ENCODE peak calls at places on chromosomes 16 and 17, in six cellular contexts. One of them, this sample, is unnamed.

GRCh38 chr17:8935194-8935593 is 30.3 kb downstream of the PIK3R5 start:
- DNase-seq in HCT116: no peak
- DNase-seq in astrocyte of the spinal cord: no peak
- DNase-seq in left ventricle myocardium inferior: no peak
- DNase-seq in lower leg skin: no peak
- DNase-seq in ovary: no peak
- DNase-seq in this sample: no peak

GRCh38 chr16:25034916-25035315 is 19.7 kb upstream of the ARHGAP17 start:
- DNase-seq in left ventricle myocardium inferior: no peak
- DNase-seq in HCT116: no peak
- DNase-seq in astrocyte of the spinal cord: no peak
- DNase-seq in ovary: no peak
- DNase-seq in lower leg skin: no peak
- DNase-seq in this sample: no peak

GRCh38 chr17:79814966-79815835 is 18.3 kb upstream of the CBX8 start:
- DNase-seq in astrocyte of the spinal cord: no peak
- DNase-seq in HCT116: no peak
- DNase-seq in left ventricle myocardium inferior: no peak
- DNase-seq in lower leg skin: peak
- DNase-seq in ovary: no peak
- DNase-seq in this sample: no peak

GRCh38 chr17:27306276-27306820 is 12.4 kb downstream of the WSB1 start:
- DNase-seq in HCT116: no peak
- DNase-seq in lower leg skin: no peak
- DNase-seq in left ventricle myocardium inferior: no peak
- DNase-seq in ovary: no peak
- DNase-seq in astrocyte of the spinal cord: no peak
- DNase-seq in this sample: no peak

GRCh38 chr16:29306953-29307597 is 99.4 kb downstream of the NPIPB11 start:
- DNase-seq in left ventricle myocardium inferior: no peak
- DNase-seq in lower leg skin: no peak
- DNase-seq in ovary: no peak
- DNase-seq in astrocyte of the spinal cord: peak
- DNase-seq in HCT116: no peak
- DNase-seq in this sample: no peak

GRCh38 chr16:19415461-19415860 is 2.2 kb upstream of the TMC5 start:
- DNase-seq in HCT116: no peak
- DNase-seq in astrocyte of the spinal cord: no peak
- DNase-seq in ovary: no peak
- DNase-seq in lower leg skin: no peak
- DNase-seq in left ventricle myocardium inferior: no peak
- DNase-seq in this sample: no peak

GRCh38 chr16:621526-622105 is 9.2 kb upstream of the WFIKKN1 start:
- DNase-seq in ovary: no peak
- DNase-seq in astrocyte of the spinal cord: no peak
- DNase-seq in left ventricle myocardium inferior: no peak
- DNase-seq in HCT116: no peak
- DNase-seq in lower leg skin: no peak
- DNase-seq in this sample: no peak

GRCh38 chr17:55420776-55421178 is 858 bp downstream of the MMD start:
- DNase-seq in HCT116: no peak
- DNase-seq in ovary: peak
- DNase-seq in left ventricle myocardium inferior: peak
- DNase-seq in astrocyte of the spinal cord: no peak
- DNase-seq in lower leg skin: peak
- DNase-seq in this sample: peak

GRCh38 chr16:65523258-65523950 is 401.5 kb upstream of the CDH11 start:
- DNase-seq in ovary: no peak
- DNase-seq in HCT116: no peak
- DNase-seq in astrocyte of the spinal cord: no peak
- DNase-seq in left ventricle myocardium inferior: no peak
- DNase-seq in lower leg skin: no peak
- DNase-seq in this sample: no peak

GRCh38 chr16:48003226-48003907 is 152.4 kb downstream of the ABCC12 start:
- DNase-seq in left ventricle myocardium inferior: no peak
- DNase-seq in ovary: no peak
- DNase-seq in astrocyte of the spinal cord: no peak
- DNase-seq in HCT116: no peak
- DNase-seq in lower leg skin: no peak
- DNase-seq in this sample: no peak

GRCh38 chr17:13181683-13182082 is 163.9 kb upstream of the ELAC2 start:
- DNase-seq in astrocyte of the spinal cord: no peak
- DNase-seq in HCT116: no peak
- DNase-seq in ovary: no peak
- DNase-seq in left ventricle myocardium inferior: no peak
- DNase-seq in lower leg skin: no peak
- DNase-seq in this sample: no peak

GRCh38 chr17:62064029-62064790 is 868 bp downstream of the MED13 start:
- DNase-seq in lower leg skin: no peak
- DNase-seq in ovary: no peak
- DNase-seq in left ventricle myocardium inferior: no peak
- DNase-seq in astrocyte of the spinal cord: peak
- DNase-seq in HCT116: no peak
- DNase-seq in this sample: no peak

GRCh38 chr16:81180578-81180977 is 57.9 kb upstream of the BCO1 start:
- DNase-seq in astrocyte of the spinal cord: no peak
- DNase-seq in ovary: no peak
- DNase-seq in HCT116: no peak
- DNase-seq in left ventricle myocardium inferior: no peak
- DNase-seq in lower leg skin: no peak
- DNase-seq in this sample: no peak

GRCh38 chr16:89925596-89926079 is 2.5 kb downstream of the TUBB3 start:
- DNase-seq in left ventricle myocardium inferior: no peak
- DNase-seq in ovary: no peak
- DNase-seq in HCT116: no peak
- DNase-seq in astrocyte of the spinal cord: no peak
- DNase-seq in lower leg skin: no peak
- DNase-seq in this sample: no peak

GRCh38 chr16:22938647-22939046 is 124.7 kb downstream of the HS3ST2 start:
- DNase-seq in astrocyte of the spinal cord: no peak
- DNase-seq in HCT116: no peak
- DNase-seq in left ventricle myocardium inferior: no peak
- DNase-seq in ovary: no peak
- DNase-seq in lower leg skin: no peak
- DNase-seq in this sample: no peak

GRCh38 chr17:31391496-31391949 is at the start of gene RAB11FIP4:
- DNase-seq in ovary: no peak
- DNase-seq in lower leg skin: peak
- DNase-seq in astrocyte of the spinal cord: no peak
- DNase-seq in HCT116: no peak
- DNase-seq in left ventricle myocardium inferior: no peak
- DNase-seq in this sample: no peak

GRCh38 chr17:52383493-52384100 is 225.1 kb upstream of the CA10 start:
- DNase-seq in astrocyte of the spinal cord: peak
- DNase-seq in ovary: no peak
- DNase-seq in lower leg skin: no peak
- DNase-seq in HCT116: peak
- DNase-seq in left ventricle myocardium inferior: no peak
- DNase-seq in this sample: peak

GRCh38 chr16:49489686-49490320 is 116.2 kb downstream of the C16orf78 start:
- DNase-seq in lower leg skin: no peak
- DNase-seq in astrocyte of the spinal cord: no peak
- DNase-seq in ovary: no peak
- DNase-seq in HCT116: no peak
- DNase-seq in left ventricle myocardium inferior: no peak
- DNase-seq in this sample: peak

GRCh38 chr17:49926886-49927285 is 42.1 kb upstream of the DLX4 start:
- DNase-seq in HCT116: no peak
- DNase-seq in ovary: peak
- DNase-seq in left ventricle myocardium inferior: peak
- DNase-seq in lower leg skin: no peak
- DNase-seq in astrocyte of the spinal cord: no peak
- DNase-seq in this sample: peak

GRCh38 chr16:1774456-1774795 is 1.5 kb upstream of the MRPS34 start:
- DNase-seq in left ventricle myocardium inferior: no peak
- DNase-seq in HCT116: no peak
- DNase-seq in astrocyte of the spinal cord: no peak
- DNase-seq in ovary: no peak
- DNase-seq in lower leg skin: no peak
- DNase-seq in this sample: no peak
- H3K4me3 ChIP-seq in left ventricle myocardium inferior: peak
- H3K4me3 ChIP-seq in HCT116: peak
- H3K4me3 ChIP-seq in astrocyte of the spinal cord: peak
- H3K4me3 ChIP-seq in ovary: no peak
- H3K4me3 ChIP-seq in lower leg skin: no peak
- H3K4me3 ChIP-seq in this sample: peak

GRCh38 chr16:87234601-87235000 is 82.6 kb downstream of the C16orf95 start:
- DNase-seq in astrocyte of the spinal cord: no peak
- DNase-seq in left ventricle myocardium inferior: no peak
- DNase-seq in lower leg skin: no peak
- DNase-seq in HCT116: no peak
- DNase-seq in ovary: no peak
- DNase-seq in this sample: no peak
- H3K4me3 ChIP-seq in astrocyte of the spinal cord: no peak
- H3K4me3 ChIP-seq in left ventricle myocardium inferior: no peak
- H3K4me3 ChIP-seq in lower leg skin: no peak
- H3K4me3 ChIP-seq in HCT116: no peak
- H3K4me3 ChIP-seq in ovary: no peak
- H3K4me3 ChIP-seq in this sample: no peak

DNA sequence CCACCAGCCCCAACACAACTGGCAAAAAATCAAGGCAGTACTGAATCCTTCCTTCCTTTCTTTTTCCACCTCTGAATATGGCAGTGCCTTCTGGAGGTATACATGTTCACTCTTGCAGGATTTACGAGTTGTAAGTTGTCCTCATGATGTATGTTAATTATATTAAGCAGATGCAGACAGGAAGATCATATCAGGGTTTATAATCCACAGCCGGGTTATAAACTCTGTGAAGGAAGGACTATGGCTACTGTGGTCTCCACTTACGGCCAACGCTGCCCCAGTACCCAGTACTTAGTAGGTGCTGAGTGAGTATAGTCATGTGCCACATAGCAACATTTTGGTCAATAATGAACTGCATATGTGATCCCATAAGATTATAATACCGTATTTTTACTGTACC is 19.6 kb upstream of the IRX5 start:
- DNase-seq in HCT116: no peak
- DNase-seq in left ventricle myocardium inferior: no peak
- DNase-seq in astrocyte of the spinal cord: no peak
- DNase-seq in lower leg skin: no peak
- DNase-seq in ovary: no peak
- DNase-seq in this sample: no peak
- H3K4me3 ChIP-seq in HCT116: no peak
- H3K4me3 ChIP-seq in left ventricle myocardium inferior: no peak
- H3K4me3 ChIP-seq in astrocyte of the spinal cord: no peak
- H3K4me3 ChIP-seq in lower leg skin: no peak
- H3K4me3 ChIP-seq in ovary: no peak
- H3K4me3 ChIP-seq in this sample: no peak

DNA sequence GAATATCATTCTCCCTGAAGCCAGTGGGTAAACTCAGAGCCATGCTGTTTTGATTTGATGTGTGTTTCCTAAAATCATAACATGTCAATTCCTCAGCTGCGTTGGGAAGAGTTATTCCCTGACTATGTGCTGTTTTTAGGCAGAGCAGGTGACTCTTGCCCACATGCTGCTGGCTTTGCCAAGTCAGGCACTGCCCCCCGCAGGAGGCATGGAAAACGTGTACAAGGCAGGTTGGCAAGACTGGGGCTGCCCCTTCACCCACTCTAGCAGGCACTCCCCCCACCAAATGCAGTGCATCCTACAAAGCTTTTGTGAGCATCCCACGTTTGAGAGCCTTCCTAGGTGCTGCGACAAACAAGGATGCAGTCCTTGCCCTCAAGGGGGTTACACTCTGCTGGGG is 38.3 kb upstream of the NAT9 start:
- DNase-seq in ovary: no peak
- DNase-seq in astrocyte of the spinal cord: no peak
- DNase-seq in left ventricle myocardium inferior: no peak
- DNase-seq in lower leg skin: no peak
- DNase-seq in HCT116: no peak
- DNase-seq in this sample: no peak
- H3K4me3 ChIP-seq in ovary: no peak
- H3K4me3 ChIP-seq in astrocyte of the spinal cord: no peak
- H3K4me3 ChIP-seq in left ventricle myocardium inferior: no peak
- H3K4me3 ChIP-seq in lower leg skin: no peak
- H3K4me3 ChIP-seq in HCT116: no peak
- H3K4me3 ChIP-seq in this sample: no peak

DNA sequence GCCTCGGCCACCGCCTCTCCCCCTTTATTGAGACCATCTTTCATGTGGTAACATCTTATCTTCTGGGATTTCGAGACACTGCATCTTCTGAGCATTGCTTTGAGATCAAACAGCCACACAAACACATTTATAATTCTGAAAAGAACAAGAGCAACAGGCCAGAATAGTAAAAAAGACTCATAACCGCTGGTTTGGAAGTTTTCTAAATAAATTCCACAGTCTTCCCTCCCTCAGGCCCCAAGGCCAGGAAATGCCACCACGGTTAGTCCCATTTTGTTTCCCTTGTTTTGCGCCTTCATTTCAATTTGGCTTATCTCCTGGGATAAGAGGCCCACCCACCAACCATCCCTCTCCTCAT is 25.3 kb downstream of the LITAF start:
- DNase-seq in HCT116: no peak
- DNase-seq in lower leg skin: no peak
- DNase-seq in left ventricle myocardium inferior: no peak
- DNase-seq in astrocyte of the spinal cord: no peak
- DNase-seq in ovary: no peak
- DNase-seq in this sample: no peak
- H3K4me3 ChIP-seq in HCT116: no peak
- H3K4me3 ChIP-seq in lower leg skin: no peak
- H3K4me3 ChIP-seq in left ventricle myocardium inferior: no peak
- H3K4me3 ChIP-seq in astrocyte of the spinal cord: no peak
- H3K4me3 ChIP-seq in ovary: no peak
- H3K4me3 ChIP-seq in this sample: no peak

GRCh38 chr17:880074-880870 is 98.1 kb downstream of the MRM3 start:
- DNase-seq in HCT116: no peak
- DNase-seq in astrocyte of the spinal cord: peak
- DNase-seq in ovary: no peak
- DNase-seq in left ventricle myocardium inferior: no peak
- DNase-seq in lower leg skin: no peak
- DNase-seq in this sample: peak

GRCh38 chr17:882827-883585 is 96.6 kb downstream of the NXN start:
- DNase-seq in left ventricle myocardium inferior: peak
- DNase-seq in ovary: peak
- DNase-seq in lower leg skin: peak
- DNase-seq in astrocyte of the spinal cord: peak
- DNase-seq in HCT116: no peak
- DNase-seq in this sample: peak

GRCh38 chr17:880871-881269 is 98.7 kb downstream of the NXN start:
- DNase-seq in ovary: no peak
- DNase-seq in astrocyte of the spinal cord: no peak
- DNase-seq in HCT116: no peak
- DNase-seq in left ventricle myocardium inferior: no peak
- DNase-seq in lower leg skin: no peak
- DNase-seq in this sample: no peak

GRCh38 chr17:876272-876671 is 94.1 kb downstream of the MRM3 start:
- DNase-seq in left ventricle myocardium inferior: no peak
- DNase-seq in ovary: no peak
- DNase-seq in HCT116: no peak
- DNase-seq in lower leg skin: no peak
- DNase-seq in astrocyte of the spinal cord: no peak
- DNase-seq in this sample: no peak

DNA sequence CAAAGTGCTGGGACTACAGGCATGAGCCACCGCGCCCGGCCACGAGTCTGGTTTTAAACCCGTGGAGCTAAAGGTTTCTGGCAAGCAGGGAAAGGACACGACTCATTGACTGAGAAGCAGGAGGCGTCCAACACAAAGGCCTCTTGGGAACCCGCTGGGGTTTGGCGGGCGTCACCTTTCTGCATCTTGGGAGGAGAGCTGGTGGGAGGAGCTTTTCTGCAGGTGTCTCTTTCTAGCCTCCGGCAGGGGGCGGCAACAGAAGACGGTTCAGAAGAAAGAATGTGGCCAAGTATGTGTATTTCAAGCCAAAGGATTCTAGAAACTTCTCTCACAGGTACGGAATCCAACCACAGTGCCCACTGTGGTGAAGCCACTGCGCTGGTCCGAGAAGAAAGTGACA is 97.4 kb downstream of the MRM3 start:
- DNase-seq in astrocyte of the spinal cord: peak
- DNase-seq in left ventricle myocardium inferior: peak
- DNase-seq in HCT116: peak
- DNase-seq in ovary: peak
- DNase-seq in lower leg skin: peak
- DNase-seq in this sample: peak
- H3K4me3 ChIP-seq in astrocyte of the spinal cord: no peak
- H3K4me3 ChIP-seq in left ventricle myocardium inferior: peak
- H3K4me3 ChIP-seq in HCT116: no peak
- H3K4me3 ChIP-seq in ovary: no peak
- H3K4me3 ChIP-seq in lower leg skin: no peak
- H3K4me3 ChIP-seq in this sample: no peak

This sample was measured in heart left ventricle.